ENCODE peak calls at places on chromosome 16, in four cellular contexts. G, Z, L and T are unnamed samples.

GRCh38 chr16:58000706-58001676 is at the start of gene USB1:
- DNase-seq in Z (peak; percentile 76), L (peak; percentile 56), G (peak; percentile 95), T (peak; percentile 98)

GRCh38 chr16:5634781-5635180 is 537.2 kb upstream of the EEF2KMT start:
- DNase-seq in Z (no peak), L (no peak), G (peak; percentile 67), T (no peak)

GRCh38 chr16:20871258-20871657 is 28.9 kb downstream of the DCUN1D3 start:
- DNase-seq in L (no peak), G (no peak), Z (no peak), T (no peak)

GRCh38 chr16:6484931-6485330 is 847.7 kb upstream of the RBFOX1 start:
- DNase-seq in L (no peak), G (no peak), Z (no peak), T (no peak)

GRCh38 chr16:4894276-4895150 is 42.4 kb downstream of the PPL start:
- DNase-seq in L (no peak), G (peak; percentile 74), Z (no peak), T (no peak)

GRCh38 chr16:65121870-65122723 is at the start of gene CDH11:
- DNase-seq in L (no peak), G (no peak), Z (no peak), T (no peak)

GRCh38 chr16:68251812-68252211 is 6.6 kb downstream of the PLA2G15 start:
- DNase-seq in L (no peak), G (no peak), Z (no peak), T (no peak)

GRCh38 chr16:47204736-47205499 is 61.2 kb upstream of the NETO2 start:
- DNase-seq in L (no peak), Z (no peak), G (no peak), T (no peak)

GRCh38 chr16:56780646-56781045 is 50.7 kb downstream of the NUP93 start:
- DNase-seq in Z (peak; percentile 50), G (no peak), L (no peak), T (no peak)

GRCh38 chr16:52466998-52467397 is 79.9 kb downstream of the TOX3 start:
- DNase-seq in L (no peak), G (no peak), Z (no peak), T (no peak)

GRCh38 chr16:57277586-57277985 is 6.9 kb downstream of the PLLP start:
- DNase-seq in G (no peak), Z (peak; percentile 70), L (no peak), T (no peak)

GRCh38 chr16:89437991-89438390 is 52.4 kb downstream of the ANKRD11 start:
- DNase-seq in G (no peak), L (no peak), Z (no peak), T (no peak)

GRCh38 chr16:67886387-67886786 is 1.7 kb downstream of the NRN1L start:
- DNase-seq in L (no peak), G (no peak), Z (no peak), T (no peak)

GRCh38 chr16:82055117-82055516 is 20.1 kb downstream of the HSD17B2 start:
- DNase-seq in L (no peak), Z (no peak), G (no peak), T (no peak)

GRCh38 chr16:62034236-62035114 is 1.8 kb downstream of the CDH8 start:
- DNase-seq in Z (no peak), G (no peak), L (no peak), T (no peak)

GRCh38 chr16:9633844-9634243 is 542.4 kb downstream of the HAPSTR1 start:
- DNase-seq in L (no peak), G (no peak), Z (no peak), T (no peak)

GRCh38 chr16:8776193-8776592 is 21.2 kb downstream of the TMEM186 start:
- DNase-seq in Z (no peak), G (no peak), L (no peak), T (no peak)

GRCh38 chr16:87384162-87384999 is 805 bp upstream of the FBXO31 start:
- DNase-seq in Z (no peak), G (peak; percentile 39), L (no peak), T (no peak)

GRCh38 chr16:88558457-88559442 is 11.5 kb upstream of the ZC3H18 start:
- DNase-seq in L (no peak), G (peak; percentile 83), Z (peak; percentile 3), T (no peak)

GRCh38 chr16:1029259-1029545 is 43.3 kb upstream of the SSTR5 start:
- DNase-seq in G (no peak), L (no peak), Z (no peak), T (no peak)

GRCh38 chr16:591892-592517 is 2.1 kb downstream of the RAB40C start:
- DNase-seq in G (no peak), L (no peak), Z (no peak), T (no peak)

GRCh38 chr16:70416748-70417616 is 21.9 kb downstream of the ST3GAL2 start:
- DNase-seq in G (peak; percentile 42), Z (no peak), L (no peak), T (no peak)

GRCh38 chr16:49019081-49019633 is 262.5 kb downstream of the CBLN1 start:
- DNase-seq in Z (no peak), G (no peak), L (no peak), T (no peak)

GRCh38 chr16:59021751-59022150 is 287.6 kb upstream of the GOT2 start:
- DNase-seq in G (no peak), Z (no peak), L (no peak), T (no peak)

GRCh38 chr16:68013440-68013839 is 2.3 kb downstream of the DPEP2NB start:
- DNase-seq in G (no peak), L (no peak), Z (peak; percentile 85), T (no peak)

GRCh38 chr16:52547001-52547833 is at the start of gene TOX3:
- DNase-seq in Z (no peak), L (no peak), G (no peak), T (peak; percentile 2)

DNA sequence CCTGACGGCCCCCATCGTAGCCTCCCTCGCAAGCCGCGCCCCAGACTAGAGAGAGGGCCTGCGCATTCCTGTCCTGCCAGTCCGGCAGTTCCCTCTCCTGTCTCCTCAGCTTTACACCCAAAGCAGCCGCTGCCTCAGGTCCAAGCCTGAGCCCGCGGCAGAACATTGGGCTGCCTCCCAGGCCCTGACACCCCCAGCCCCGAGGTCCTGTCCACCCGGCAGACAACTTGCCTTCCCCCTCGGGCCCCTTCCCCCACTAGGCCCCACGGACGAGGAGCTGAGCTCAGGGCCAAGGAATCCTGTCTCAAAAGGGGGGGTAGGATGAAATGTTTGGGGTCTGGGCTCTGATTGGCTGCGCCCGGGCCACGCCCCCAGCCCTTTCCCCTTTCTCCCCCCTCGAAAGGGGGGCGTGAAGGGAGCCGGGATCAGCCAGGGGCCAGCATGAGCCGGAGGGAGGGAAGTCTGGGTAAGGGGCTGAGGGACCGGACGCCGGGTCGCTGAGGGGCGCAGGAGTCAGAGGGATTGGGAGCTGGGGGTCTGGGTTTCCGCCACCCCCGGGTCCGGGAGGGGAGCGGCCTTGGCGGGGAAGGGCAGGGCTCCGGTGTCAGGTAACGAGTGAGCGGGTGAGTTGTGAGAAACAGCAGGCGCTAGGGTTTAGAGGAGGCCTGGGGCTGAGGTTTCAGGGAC is at the start of gene CTF1:
- DNase-seq in G (peak; percentile 86), L (no peak), Z (no peak), T (no peak)
- TF ChIP-seq POLR2AphosphoS5 in G (no peak), L (no peak), Z (no peak), T (no peak)

GRCh38 chr16:75820672-75821071 is 94.4 kb upstream of the CPHXL start:
- DNase-seq in G (no peak), L (no peak), Z (no peak), T (no peak)

GRCh38 chr16:75821117-75821516 is 94.8 kb upstream of the CPHXL start:
- DNase-seq in Z (no peak), L (no peak), G (no peak), T (no peak)

DNA sequence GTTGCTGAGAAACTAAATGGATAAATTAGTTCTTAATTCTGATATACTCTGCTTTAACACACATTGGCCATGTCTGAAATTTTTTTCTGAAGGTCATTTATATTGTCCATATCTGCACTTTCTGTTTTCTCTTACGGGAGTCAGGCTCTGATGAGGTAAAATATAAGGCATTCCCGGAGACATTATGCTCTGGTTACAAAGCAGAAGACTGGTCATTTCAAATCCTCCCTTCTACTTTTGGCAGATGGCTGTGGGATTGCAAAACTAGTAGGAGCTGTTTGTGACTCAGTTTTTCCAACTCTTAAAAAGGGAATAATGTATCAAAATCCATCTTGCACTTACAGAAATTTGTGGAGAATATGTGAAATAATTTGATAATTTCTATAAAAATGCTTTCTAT is 92.2 kb upstream of the CPHXL start:
- DNase-seq in G (no peak), Z (no peak), L (no peak), T (no peak)
- TF ChIP-seq SPI1 in G (no peak), Z (no peak), L (no peak), T (no peak)

GRCh38 chr16:85028638-85029412 is 1.2 kb downstream of the KIAA0513 start:
- DNase-seq in Z (no peak), L (no peak), G (no peak), T (peak; percentile 48)

GRCh38 chr16:85027968-85028637 is 508 bp downstream of the KIAA0513 start:
- DNase-seq in L (no peak), Z (no peak), G (no peak), T (peak; percentile 32)

GRCh38 chr16:85025781-85026653 is 1.6 kb upstream of the KIAA0513 start:
- DNase-seq in G (no peak), Z (peak; percentile 64), L (no peak), T (no peak)

GRCh38 chr16:85026696-85027095 is 899 bp upstream of the KIAA0513 start:
- DNase-seq in L (no peak), G (no peak), Z (no peak), T (no peak)

DNA sequence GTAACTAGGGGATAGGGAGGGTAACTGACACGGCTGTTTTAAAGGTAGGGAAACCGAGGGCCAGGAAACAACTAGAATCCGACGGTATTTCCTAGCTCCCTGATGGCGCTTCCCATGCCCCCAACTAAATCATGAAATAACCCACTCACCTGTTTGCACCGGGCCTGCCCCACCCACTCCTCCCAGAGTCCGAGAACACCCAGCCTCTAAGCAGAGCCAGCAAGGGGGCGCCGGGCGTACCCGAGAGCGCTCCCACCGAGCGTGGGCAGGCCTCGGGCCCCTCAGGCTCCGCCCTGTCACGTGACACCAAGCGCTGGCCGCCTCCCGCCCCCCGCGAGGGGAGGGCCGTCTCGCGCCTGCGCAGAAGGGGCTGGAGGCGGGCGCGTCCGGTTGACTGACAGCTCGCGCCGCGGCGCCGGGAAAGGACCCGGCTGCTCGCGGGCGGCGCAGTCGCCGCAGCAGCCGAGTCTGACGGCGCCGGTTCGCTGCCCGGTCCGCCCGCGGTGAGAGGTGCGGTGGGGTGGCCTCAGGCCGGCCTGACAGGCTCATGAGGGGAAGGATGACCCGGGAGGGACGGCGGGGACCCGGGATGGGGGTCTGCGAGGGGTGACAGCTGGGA is at the start of gene KIAA0513:
- DNase-seq in Z (peak; percentile 86), L (peak; percentile 65), G (peak; percentile 100), T (peak; percentile 94)
- TF ChIP-seq POLR2AphosphoS5 in Z (peak; percentile 61), L (peak; percentile 46), G (peak; percentile 57), T (no peak)

DNA sequence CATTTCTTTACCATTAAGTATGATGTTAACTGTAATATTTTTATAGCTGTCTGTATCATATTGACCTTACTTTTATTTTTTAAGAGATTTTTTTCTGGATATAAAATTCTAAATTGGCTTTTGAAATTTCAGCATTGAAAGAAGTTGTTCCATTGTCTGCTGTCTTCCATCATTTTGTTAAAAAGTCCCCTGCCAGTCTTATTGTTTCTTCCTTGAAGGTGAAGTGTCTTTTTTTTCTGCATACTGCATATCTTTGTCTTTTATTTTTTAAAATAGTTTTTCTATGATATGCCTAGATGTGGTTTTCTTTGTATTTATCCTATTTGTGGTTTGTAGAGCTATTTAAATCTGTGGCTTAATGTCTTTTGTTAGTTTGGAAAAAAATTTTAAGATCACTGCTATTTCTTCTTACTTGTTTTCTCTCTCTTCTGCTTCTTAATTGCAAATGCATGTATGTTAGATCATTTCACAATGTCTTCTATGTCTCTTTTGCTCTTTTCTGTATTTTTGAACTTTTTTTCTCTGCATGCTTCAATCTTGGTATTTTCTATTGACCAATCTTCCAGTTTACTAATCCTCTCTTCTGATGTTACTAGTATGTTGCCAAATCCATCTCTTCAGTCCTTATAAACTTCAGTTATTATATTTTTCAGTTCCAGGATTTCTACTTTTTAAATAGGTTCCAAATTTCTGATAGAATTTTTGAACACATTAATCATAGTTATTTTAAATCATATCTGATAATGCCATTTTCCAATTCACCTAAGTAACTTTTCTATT is 20.2 kb downstream of the IL21R start:
- DNase-seq in G (peak; percentile 6), L (no peak), Z (no peak), T (no peak)
- TF ChIP-seq SPI1 in G (no peak), L (no peak), Z (no peak), T (no peak)